ENCODE peak calls at places on chromosome 4, in five cellular contexts. R is T-helper 1 cell; N is CD4-positive, alpha-beta T cell; A is natural killer cell treated with Interleukin-12 subunit alpha and Interleukin-12 subunit beta and Interleukin-15 and Interleukin-18, amount 100 ng/mL, for 72 hours; W is HFFc6. V is an unnamed sample.

GRCh38 chr4:120749445-120750151 is 172.9 kb downstream of the PRDM5 start:
- DNase-seq in R (no peak), N (no peak), W (no peak), A (no peak), V (peak; percentile 58)

GRCh38 chr4:174631901-174632758 is 109.8 kb upstream of the HPGD start:
- DNase-seq in N (no peak), A (no peak), W (no peak), R (no peak), V (no peak)

GRCh38 chr4:1109332-1109731 is 4.0 kb downstream of the RNF212 start:
- DNase-seq in N (no peak), R (no peak), W (no peak), A (no peak), V (no peak)

GRCh38 chr4:15331930-15332329 is 95.9 kb upstream of the C1QTNF7 start:
- DNase-seq in A (no peak), R (no peak), W (no peak), N (no peak), V (no peak)

GRCh38 chr4:1489639-1489995 is 83.4 kb upstream of the NKX1-1 start:
- DNase-seq in R (no peak), A (no peak), N (no peak), W (no peak), V (no peak)

GRCh38 chr4:121541696-121542095 is 155.1 kb downstream of the ANXA5 start:
- DNase-seq in W (no peak), A (no peak), N (no peak), R (no peak), V (no peak)

GRCh38 chr4:183412836-183413561 is 31.4 kb upstream of the CDKN2AIP start:
- DNase-seq in N (no peak), A (no peak), R (no peak), W (no peak), V (no peak)

GRCh38 chr4:40848981-40849380 is 99.2 kb downstream of the NSUN7 start:
- DNase-seq in A (no peak), N (no peak), R (no peak), W (no peak), V (no peak)

GRCh38 chr4:41232406-41232805 is 18.1 kb upstream of the APBB2 start:
- DNase-seq in W (no peak), A (no peak), N (no peak), R (no peak), V (no peak)

GRCh38 chr4:1956631-1957030 is 52.1 kb downstream of the NELFA start:
- DNase-seq in W (no peak), A (no peak), R (no peak), N (no peak), V (no peak)

GRCh38 chr4:169024762-169025161 is 14.7 kb upstream of the CBR4 start:
- DNase-seq in N (no peak), R (no peak), A (no peak), W (peak; percentile 30), V (no peak)

GRCh38 chr4:89579776-89580175 is 257.2 kb downstream of the SNCA start:
- DNase-seq in W (no peak), A (no peak), N (no peak), R (no peak), V (no peak)

GRCh38 chr4:120211408-120212015 is 144.9 kb upstream of the MAD2L1 start:
- DNase-seq in N (no peak), A (no peak), W (no peak), R (no peak), V (no peak)

GRCh38 chr4:181301735-181302380 is 941.3 kb upstream of the TENM3 start:
- DNase-seq in R (no peak), N (no peak), W (no peak), A (no peak), V (peak; percentile 80)

GRCh38 chr4:40228497-40229365 is 31.9 kb downstream of the RHOH start:
- DNase-seq in R (no peak), W (no peak), N (no peak), A (no peak), V (peak; percentile 60)

GRCh38 chr4:25937801-25938200 is 23.8 kb downstream of the SMIM20 start:
- DNase-seq in W (peak; percentile 40), R (no peak), A (no peak), N (no peak), V (no peak)

GRCh38 chr4:19987746-19988145 is 264.0 kb upstream of the SLIT2 start:
- DNase-seq in R (no peak), A (no peak), N (no peak), W (peak; percentile 46), V (no peak)

V was measured in Peyer's patch.